ENCODE peak calls at places on chromosomes 3 and 15, in six cellular contexts. B is endodermal cell, L is AG09309, P is IMR-90, N is astrocyte of the spinal cord, O is heart left ventricle. H is an unnamed sample.

GRCh38 chr3:38267689-38268477 is 2.3 kb downstream of the SLC22A13 start:
- DNase-seq in B (peak), L (no peak), P (no peak), N (no peak), O (no peak), H (no peak)

GRCh38 chr3:172673210-172673679 is 37.6 kb downstream of the NCEH1 start:
- DNase-seq in B (peak), L (peak), P (peak), N (peak), O (peak), H (peak)

GRCh38 chr3:116815321-116815720 is 105.7 kb downstream of the TUSC7 start:
- DNase-seq in B (no peak), L (no peak), P (no peak), N (no peak), O (no peak), H (no peak)

GRCh38 chr3:148681080-148681479 is 16.6 kb upstream of the AGTR1 start:
- DNase-seq in B (no peak), L (no peak), P (peak), N (no peak), O (no peak), H (peak)

GRCh38 chr15:78061963-78062427 is 15.5 kb downstream of the TBC1D2B start:
- DNase-seq in B (no peak), L (no peak), P (peak), N (peak), O (no peak), H (peak)

GRCh38 chr3:184491011-184491576 is 70.5 kb upstream of the EPHB3 start:
- DNase-seq in B (peak), L (no peak), P (no peak), N (no peak), O (no peak), H (no peak)

GRCh38 chr3:188152660-188153497 is 1.1 kb upstream of the LPP start:
- DNase-seq in B (peak), L (no peak), P (peak), N (no peak), O (no peak), H (peak)

GRCh38 chr3:6985848-6986247 is 124.9 kb downstream of the GRM7 start:
- DNase-seq in B (no peak), L (no peak), P (no peak), N (no peak), O (no peak), H (no peak)

GRCh38 chr15:71725215-71725955 is 85.0 kb upstream of the NR2E3 start:
- DNase-seq in B (peak), L (no peak), P (peak), N (peak), O (no peak), H (peak)

GRCh38 chr3:161275919-161276318 is 54.8 kb downstream of the NMD3 start:
- DNase-seq in B (no peak), L (no peak), P (no peak), N (no peak), O (no peak), H (no peak)

GRCh38 chr3:74663178-74663577 is 48.7 kb upstream of the CNTN3 start:
- DNase-seq in B (no peak), L (no peak), P (no peak), N (no peak), O (no peak), H (no peak)

GRCh38 chr3:195802795-195803194 is 8.9 kb downstream of the MUC4 start:
- DNase-seq in B (peak), L (no peak), P (no peak), N (no peak), O (no peak), H (no peak)

GRCh38 chr3:196287066-196287404 is 491 bp downstream of the PCYT1A start:
- DNase-seq in B (no peak), L (no peak), P (no peak), N (peak), O (no peak), H (peak)

GRCh38 chr15:101391981-101392566 is 97.0 kb upstream of the SNRPA1 start:
- DNase-seq in B (no peak), L (no peak), P (no peak), N (no peak), O (no peak), H (no peak)

GRCh38 chr15:56052389-56053045 is 59.1 kb upstream of the NEDD4 start:
- DNase-seq in B (no peak), L (peak), P (peak), N (peak), O (no peak), H (peak)

GRCh38 chr3:16307832-16308531 is 43.0 kb downstream of the OXNAD1 start:
- DNase-seq in B (no peak), L (no peak), P (no peak), N (no peak), O (no peak), H (no peak)

GRCh38 chr3:190366145-190366544 is 21.8 kb upstream of the CLDN16 start:
- DNase-seq in B (no peak), L (no peak), P (no peak), N (no peak), O (no peak), H (no peak)

GRCh38 chr15:101244039-101244781 is 7.6 kb downstream of the CHSY1 start:
- DNase-seq in B (peak), L (no peak), P (peak), N (peak), O (no peak), H (no peak)

GRCh38 chr3:190747566-190747965 is 114.9 kb downstream of the GMNC start:
- DNase-seq in B (no peak), L (no peak), P (no peak), N (no peak), O (no peak), H (no peak)

GRCh38 chr3:48596157-48596556 is 1.0 kb upstream of the COL7A1 start:
- DNase-seq in B (peak), L (no peak), P (no peak), N (no peak), O (no peak), H (no peak)

GRCh38 chr15:72155635-72156616 is 37.7 kb downstream of the SENP8 start:
- DNase-seq in B (peak), L (peak), P (peak), N (peak), O (peak), H (peak)

GRCh38 chr3:122247087-122247824 is 63.8 kb downstream of the CASR start:
- DNase-seq in B (no peak), L (no peak), P (no peak), N (no peak), O (no peak), H (no peak)

GRCh38 chr15:97652700-97653167 is 307.8 kb upstream of the ARRDC4 start:
- DNase-seq in B (peak), L (no peak), P (no peak), N (no peak), O (peak), H (no peak)

GRCh38 chr3:129984124-129984523 is 9.6 kb downstream of the TRH start:
- DNase-seq in B (peak), L (no peak), P (no peak), N (no peak), O (no peak), H (no peak)

GRCh38 chr15:63560741-63561448 is 36.3 kb upstream of the FBXL22 start:
- DNase-seq in B (no peak), L (no peak), P (peak), N (no peak), O (no peak), H (peak)

GRCh38 chr3:182962162-182962561 is 18.2 kb downstream of the DCUN1D1 start:
- DNase-seq in B (no peak), L (no peak), P (no peak), N (no peak), O (no peak), H (no peak)

GRCh38 chr3:62201438-62202035 is 171.8 kb downstream of the FEZF2 start:
- DNase-seq in B (no peak), L (peak), P (peak), N (peak), O (no peak), H (peak)

GRCh38 chr3:4856136-4856535 is 123.1 kb upstream of the BHLHE40 start:
- DNase-seq in B (no peak), L (no peak), P (no peak), N (no peak), O (no peak), H (no peak)

DNA sequence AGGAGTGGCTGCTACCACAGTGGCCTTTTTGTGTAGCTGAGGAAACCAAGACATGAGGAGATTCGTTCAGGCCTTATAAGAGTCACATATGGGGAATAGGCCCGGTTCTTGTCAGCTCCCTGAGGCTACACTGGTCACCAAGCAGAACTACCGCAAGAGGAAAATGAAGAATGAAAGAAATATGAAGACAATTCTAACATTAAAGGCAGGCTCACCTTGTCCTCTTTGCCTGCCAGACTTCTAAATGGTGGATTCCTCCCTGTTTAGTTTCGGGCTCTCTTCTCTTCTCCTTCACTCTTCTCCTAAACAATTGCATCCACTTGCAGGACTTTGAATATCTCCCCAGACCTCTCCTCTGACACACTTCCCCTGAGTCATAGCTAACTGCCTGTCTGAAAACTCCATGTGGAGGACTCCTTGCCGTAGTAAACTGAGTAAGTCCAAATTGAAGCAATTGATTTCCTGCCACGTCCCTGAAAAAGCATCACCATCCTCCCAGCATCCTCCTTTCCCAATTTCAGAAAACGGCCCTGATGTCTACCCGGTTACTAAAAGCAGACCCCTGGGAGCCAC is 30.2 kb upstream of the VEPH1 start:
- DNase-seq in B (no peak), L (peak), P (peak), N (peak), O (no peak), H (peak)
- H3K4me3 ChIP-seq in B (no peak), L (peak), P (peak), N (peak), O (no peak), H (peak)

GRCh38 chr15:89500397-89501270 is 4.3 kb upstream of the RHCG start:
- DNase-seq in B (peak), L (no peak), P (no peak), N (no peak), O (no peak), H (no peak)
- TF ChIP-seq CTCF in B (peak), L (peak), P (peak), N (peak), O (no peak), H (peak)

DNA sequence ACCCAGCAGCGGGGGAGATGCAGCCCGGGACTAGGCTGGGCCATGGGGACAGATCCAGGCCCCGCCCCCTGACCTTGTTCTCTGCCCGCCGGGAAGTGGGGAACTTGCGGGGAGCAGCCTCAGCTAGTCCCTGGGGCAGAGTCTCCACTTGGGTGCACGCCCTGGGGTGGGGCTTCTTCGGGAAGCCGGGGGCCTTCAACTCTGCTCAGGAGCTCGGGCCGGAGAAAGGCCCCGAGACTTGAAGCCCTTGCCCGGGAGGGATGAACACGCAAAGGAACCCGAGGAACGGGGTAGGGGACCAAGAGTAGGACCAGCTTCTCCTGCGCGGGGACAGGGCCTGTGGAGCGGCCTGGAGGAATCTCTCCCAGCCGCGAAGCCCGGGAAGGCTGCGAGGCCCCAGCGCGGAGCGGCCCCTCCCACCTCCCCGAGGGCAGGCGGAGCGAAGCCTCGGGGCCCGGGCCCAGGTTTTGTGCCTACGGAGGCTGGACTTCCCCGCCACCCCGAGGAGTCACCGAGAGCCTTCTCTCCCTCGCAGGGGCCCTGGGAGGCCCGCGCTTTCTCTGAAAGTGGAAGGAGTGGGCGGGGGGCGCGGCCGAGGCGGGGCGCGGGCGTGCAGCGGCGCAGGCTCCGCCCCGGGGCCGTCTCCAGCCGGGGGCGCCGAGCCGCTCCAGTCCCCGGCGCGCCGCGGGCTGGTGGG is at the start of gene ITPKA:
- DNase-seq in B (peak), L (no peak), P (peak), N (peak), O (peak), H (peak)
- H3K4me3 ChIP-seq in B (peak), L (peak), P (peak), N (peak), O (peak), H (peak)

GRCh38 chr3:63946753-63947152 is 34.6 kb upstream of the SCAANT1 start:
- DNase-seq in B (no peak), L (no peak), P (no peak), N (no peak), O (no peak), H (no peak)
- TF ChIP-seq CTCF in B (no peak), L (no peak), P (no peak), N (no peak), O (no peak), H (no peak)

DNA sequence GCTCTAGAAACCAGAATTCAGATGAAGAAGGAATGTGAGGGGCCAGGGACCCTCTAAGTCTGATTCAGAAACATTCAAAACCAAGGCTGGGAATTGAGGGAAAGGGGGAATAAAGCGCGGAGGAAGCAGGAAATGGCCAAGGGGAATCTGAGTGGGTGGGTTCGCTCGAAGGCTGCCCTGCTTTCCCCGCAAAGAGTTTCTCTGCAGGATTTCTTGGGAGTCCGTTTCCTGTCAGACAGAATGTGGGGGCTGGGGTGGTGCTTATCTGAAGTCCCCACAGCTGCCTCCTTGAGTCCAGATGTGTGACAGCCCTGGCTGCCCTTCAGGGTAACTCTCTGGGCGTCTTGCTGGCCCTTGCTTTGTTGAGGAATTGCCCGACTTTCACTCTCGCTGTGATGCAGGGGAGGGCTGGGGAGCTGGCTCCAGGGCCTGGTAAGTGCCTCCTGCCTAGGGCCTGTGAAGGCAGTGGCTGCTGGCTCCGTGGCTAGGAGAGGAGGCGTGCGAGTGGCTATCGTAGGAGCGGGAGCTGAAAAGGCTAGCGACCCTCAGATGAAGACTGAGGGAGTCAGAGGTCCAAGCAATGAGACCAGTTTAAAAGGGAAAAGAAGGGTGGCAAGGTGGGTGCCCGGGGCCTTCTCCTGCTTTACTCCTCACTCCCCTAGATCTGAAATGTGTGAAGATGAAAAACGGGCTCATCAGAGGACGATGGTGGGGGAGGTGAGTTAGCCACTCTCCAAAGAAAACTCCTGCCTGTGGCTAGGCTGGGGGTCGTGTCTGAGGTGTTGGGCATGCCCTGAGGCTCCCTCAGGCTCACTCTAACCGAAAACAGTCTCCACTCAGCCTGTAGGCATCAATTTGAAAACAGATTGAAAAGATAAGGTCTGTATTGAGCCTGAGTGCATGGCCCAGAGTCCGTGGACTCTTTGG is 143.9 kb upstream of the UMPS start:
- DNase-seq in B (peak), L (no peak), P (no peak), N (no peak), O (no peak), H (no peak)
- H3K4me3 ChIP-seq in B (peak), L (no peak), P (no peak), N (no peak), O (no peak), H (no peak)

DNA sequence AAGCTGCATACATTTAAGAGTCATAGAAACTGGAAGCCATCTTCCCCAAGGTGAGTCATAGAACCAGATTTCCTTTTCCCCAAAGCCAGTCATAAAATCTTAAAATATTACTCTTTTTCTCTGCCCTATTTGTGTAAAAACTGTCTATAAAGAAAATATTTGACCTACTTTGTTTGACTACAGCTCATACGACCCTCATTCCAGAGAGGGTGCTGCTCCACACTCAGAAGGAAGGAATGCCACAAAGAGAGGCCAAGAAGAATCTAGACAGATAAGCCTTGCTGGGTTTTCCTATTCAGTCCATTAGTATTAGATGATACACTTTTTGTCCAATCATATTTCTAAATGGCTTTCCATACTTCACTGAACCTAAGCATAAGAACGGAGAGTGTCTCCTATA is 671.6 kb upstream of the SGO1 start:
- DNase-seq in B (no peak), L (peak), P (no peak), N (peak), O (no peak), H (no peak)
- TF ChIP-seq CTCF in B (no peak), L (no peak), P (no peak), N (no peak), O (no peak), H (no peak)

DNA sequence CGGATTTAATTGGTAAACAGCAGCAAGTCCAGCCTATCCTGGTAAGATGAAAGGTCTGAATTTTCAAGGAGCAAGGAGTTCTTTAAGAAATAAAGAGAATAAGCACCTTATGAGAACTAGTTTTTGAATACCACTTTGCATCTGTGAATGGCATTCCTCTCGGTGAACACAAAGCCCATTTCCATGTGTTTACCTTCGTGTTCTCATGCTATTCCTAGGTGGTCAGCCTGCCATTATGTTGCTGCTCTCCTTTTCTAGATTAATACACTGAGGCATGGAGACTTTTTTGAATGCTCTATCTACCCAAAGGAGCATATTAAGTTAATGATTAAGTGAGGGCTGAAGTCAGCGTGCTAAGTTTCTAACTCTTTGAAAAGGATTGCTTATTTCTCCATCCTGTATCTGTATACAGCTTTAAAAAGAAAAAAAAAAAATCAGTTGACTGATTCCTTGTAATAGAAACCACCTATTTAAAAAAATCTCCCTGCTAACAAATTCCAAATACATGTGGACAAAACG is 394.5 kb downstream of the MECOM start:
- DNase-seq in B (no peak), L (no peak), P (no peak), N (no peak), O (no peak), H (no peak)
- H3K4me3 ChIP-seq in B (no peak), L (no peak), P (no peak), N (no peak), O (no peak), H (no peak)

DNA sequence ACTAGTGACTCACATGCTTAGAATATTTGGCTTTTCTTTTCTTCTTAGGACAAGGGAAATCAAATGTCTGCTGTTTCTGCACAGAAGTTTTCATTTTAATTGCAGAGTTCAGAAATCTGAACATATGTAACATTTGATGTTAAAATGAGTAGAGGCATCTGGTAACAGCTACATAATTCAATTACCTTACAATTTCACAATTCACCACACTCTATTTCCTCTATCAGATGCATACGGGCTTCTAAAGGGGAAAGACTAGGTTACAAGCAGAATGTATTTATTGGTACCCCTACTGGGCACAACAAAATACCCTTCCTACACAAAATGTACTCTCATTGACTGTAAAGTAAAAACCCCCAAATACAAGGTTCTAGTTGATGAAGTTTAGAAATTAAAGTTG is 176.0 kb downstream of the SOX2 start:
- DNase-seq in B (no peak), L (no peak), P (no peak), N (no peak), O (no peak), H (no peak)
- TF ChIP-seq CTCF in B (no peak), L (no peak), P (no peak), N (no peak), O (no peak), H (no peak)

DNA sequence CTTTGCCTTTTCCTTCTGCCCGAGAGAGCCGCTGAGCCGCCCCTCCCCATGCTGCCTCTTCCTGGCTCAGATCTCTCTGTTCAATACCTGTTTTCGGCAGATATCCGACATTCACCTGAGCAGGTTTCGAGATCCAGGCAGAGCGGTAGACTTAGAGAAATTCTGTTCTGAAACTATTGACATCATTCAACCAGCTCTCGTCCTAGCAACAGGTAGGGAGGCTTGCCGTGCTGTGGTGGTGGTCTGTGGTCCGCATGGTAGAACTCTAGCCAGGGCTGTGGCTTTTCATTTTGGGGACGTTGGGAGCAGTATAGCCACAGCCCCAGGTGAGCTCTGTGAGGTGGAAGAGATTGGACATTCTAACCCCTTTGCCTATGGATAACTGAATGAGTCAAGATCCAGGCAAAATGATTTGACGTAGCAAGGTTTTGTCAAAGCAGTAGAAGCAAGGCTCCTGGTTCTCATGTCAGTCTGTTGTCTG is 811 bp downstream of the TMEM62 start:
- DNase-seq in B (peak), L (no peak), P (no peak), N (no peak), O (no peak), H (no peak)
- H3K4me3 ChIP-seq in B (peak), L (peak), P (peak), N (peak), O (peak), H (peak)